ENCODE peak calls at places on chromosomes 5 and 9, in nine cellular contexts. H is AG04450, X is GM20000, B is tibial nerve, Y is GM12865, V is RWPE1, D is brain microvascular endothelial cell, R is cardiac fibroblast, U is MCF 10A. K is an unnamed sample.
A peak's percentile ranks its signal among the peaks of the same experiment; 100 is the strongest.

GRCh38 chr5:154101184-154101583 is 62.4 kb downstream of the MFAP3 start:
- DNase-seq in H (no peak), X (no peak), B (no peak), Y (no peak), V (no peak), D (no peak), R (no peak), U (no peak), K (no peak)

GRCh38 chr5:171963416-171963815 is 43.0 kb downstream of the FBXW11 start:
- DNase-seq in H (no peak), X (no peak), B (no peak), Y (no peak), V (no peak), D (no peak), R (no peak), U (no peak), K (no peak)

GRCh38 chr5:93665649-93666048 is 75.8 kb downstream of the POU5F2 start:
- DNase-seq in H (no peak), X (no peak), B (no peak), Y (no peak), V (no peak), D (no peak), R (no peak), U (no peak), K (no peak)

GRCh38 chr5:90982576-90982975 is 400.5 kb downstream of the ARRDC3 start:
- DNase-seq in H (no peak), X (no peak), B (no peak), Y (no peak), V (no peak), D (peak; percentile 69), R (peak; percentile 63), U (no peak), K (no peak)

GRCh38 chr5:93572773-93573626 is 8.0 kb downstream of the NR2F1-AS1 start:
- DNase-seq in H (no peak), X (peak; percentile 28), B (no peak), Y (no peak), V (no peak), D (no peak), R (peak; percentile 60), U (no peak), K (peak; percentile 26)

GRCh38 chr9:18658764-18659705 is 185.1 kb downstream of the ADAMTSL1 start:
- DNase-seq in H (peak; percentile 8), X (no peak), B (no peak), Y (no peak), V (peak; percentile 12), D (no peak), R (peak; percentile 72), U (peak; percentile 64), K (no peak)

GRCh38 chr9:121972501-121972981 is 120.6 kb downstream of the TTLL11 start:
- DNase-seq in H (no peak), X (peak; percentile 34), B (no peak), Y (peak; percentile 68), V (peak; percentile 95), D (peak; percentile 69), R (peak; percentile 40), U (peak; percentile 95), K (no peak)

GRCh38 chr9:27701664-27702063 is 128.4 kb upstream of the C9orf72 start:
- DNase-seq in H (no peak), X (no peak), B (no peak), Y (no peak), V (no peak), D (peak; percentile 90), R (peak; percentile 15), U (peak; percentile 55), K (no peak)

GRCh38 chr5:148163345-148163744 is 5.0 kb upstream of the SPINK14 start:
- DNase-seq in H (no peak), X (no peak), B (no peak), Y (no peak), V (no peak), D (no peak), R (no peak), U (no peak), K (no peak)

DNA sequence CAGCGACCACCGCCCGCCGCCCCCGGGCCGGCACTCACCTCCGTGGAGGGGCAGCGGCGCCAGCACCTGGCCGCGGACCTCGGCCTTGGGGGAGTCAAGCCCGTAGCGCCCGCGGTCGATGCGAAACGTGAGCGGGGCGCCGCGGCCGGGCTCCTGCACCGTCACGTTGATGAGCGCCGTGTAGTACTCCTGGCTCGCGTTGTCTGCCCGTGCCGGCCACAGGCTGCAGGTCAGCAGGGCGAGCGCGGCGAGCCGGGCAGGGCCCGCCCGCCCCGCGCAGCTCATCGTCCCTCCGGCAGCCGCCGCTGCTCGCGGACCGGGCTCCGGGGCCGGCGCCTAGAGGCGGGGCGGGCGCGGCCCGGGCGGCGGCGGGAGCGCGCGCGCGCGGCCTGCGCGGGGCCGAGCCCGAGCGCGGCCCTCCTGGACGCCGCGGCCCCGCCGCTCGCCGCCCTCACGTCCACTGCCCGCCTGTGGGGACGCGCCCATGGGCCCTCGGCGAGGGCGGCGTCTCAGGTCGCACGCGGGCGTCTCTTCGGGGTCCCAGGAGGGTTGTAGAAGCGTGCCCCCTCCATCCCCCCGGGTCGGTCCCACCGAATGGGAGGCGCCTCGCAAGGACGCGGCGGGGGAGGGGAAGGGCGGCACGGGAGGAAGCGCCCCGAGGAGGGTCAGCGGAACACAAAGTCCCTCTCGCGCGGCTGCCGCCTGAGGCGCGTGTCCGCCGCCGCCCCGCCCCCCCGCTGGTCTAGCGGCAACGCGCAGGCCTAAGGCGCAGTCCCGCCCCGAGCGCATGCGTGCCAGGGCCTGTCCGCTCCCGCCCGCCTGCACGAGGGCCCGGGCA is at the start of gene RNF130:
- DNase-seq in H (peak; percentile 73), X (peak; percentile 85), B (peak; percentile 87), Y (peak; percentile 45), V (peak; percentile 93), D (peak; percentile 81), R (peak; percentile 96), U (peak; percentile 94), K (peak; percentile 81)
- TF ChIP-seq CTCF in H (no peak), X (no peak), B (no peak), Y (no peak), V (no peak), D (no peak), R (no peak), U (no peak), K (no peak)

GRCh38 chr5:173496883-173497255 is 119.6 kb downstream of the BOD1 start:
- DNase-seq in H (no peak), X (no peak), B (no peak), Y (no peak), V (no peak), D (no peak), R (no peak), U (no peak), K (no peak)

GRCh38 chr5:173496129-173496882 is 120.1 kb downstream of the BOD1 start:
- DNase-seq in H (no peak), X (no peak), B (no peak), Y (no peak), V (no peak), D (no peak), R (no peak), U (no peak), K (no peak)

GRCh38 chr5:173493846-173494245 is 122.6 kb downstream of the BOD1 start:
- DNase-seq in H (no peak), X (no peak), B (no peak), Y (no peak), V (no peak), D (no peak), R (no peak), U (no peak), K (no peak)

GRCh38 chr5:173494446-173494845 is 122.0 kb downstream of the BOD1 start:
- DNase-seq in H (no peak), X (no peak), B (no peak), Y (no peak), V (no peak), D (no peak), R (no peak), U (no peak), K (no peak)

DNA sequence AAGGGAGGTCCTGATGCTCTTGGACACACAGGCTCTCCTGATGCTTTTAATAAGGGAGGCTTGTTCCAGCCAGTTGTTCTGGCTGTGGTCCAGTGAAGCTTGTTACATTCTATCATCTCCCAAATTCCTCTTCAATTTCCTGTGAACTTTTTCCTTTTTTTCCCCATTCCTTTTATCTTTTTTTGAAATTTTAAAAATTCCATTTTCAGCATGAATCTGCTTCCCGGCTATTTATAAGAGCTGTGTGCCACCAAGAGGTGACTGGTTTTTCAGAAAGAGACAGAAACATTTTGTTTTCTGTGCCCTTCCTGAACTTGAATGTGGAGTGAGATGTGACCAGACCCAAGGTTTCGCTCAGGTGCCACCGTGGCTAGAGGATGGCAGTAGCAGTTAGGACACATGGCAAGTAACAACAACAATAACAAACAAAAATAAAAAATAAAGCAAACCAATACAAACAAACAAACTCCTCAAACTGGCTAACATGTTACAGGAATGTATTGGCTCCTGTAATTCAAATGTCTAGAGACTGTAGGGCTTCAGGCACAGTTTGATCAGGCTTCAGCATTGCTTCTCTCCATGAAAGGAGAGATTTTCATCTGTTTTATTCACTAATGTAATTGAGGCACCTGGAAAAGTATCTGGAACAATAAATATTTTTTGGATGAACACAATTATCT is 121.1 kb downstream of the BOD1 start:
- DNase-seq in H (no peak), X (no peak), B (no peak), Y (no peak), V (no peak), D (no peak), R (peak; percentile 76), U (no peak), K (no peak)
- TF ChIP-seq CTCF in H (no peak), X (no peak), B (peak; percentile 8), Y (no peak), V (no peak), D (no peak), R (no peak), U (no peak), K (no peak)

GRCh38 chr9:5976668-5977397 is 38.6 kb downstream of the RANBP6 start:
- DNase-seq in H (no peak), X (peak; percentile 32), B (no peak), Y (peak; percentile 28), V (no peak), D (no peak), R (peak; percentile 5), U (peak; percentile 20), K (peak; percentile 19)
- TF ChIP-seq CTCF in H (no peak), X (no peak), B (no peak), Y (peak; percentile 8), V (no peak), D (no peak), R (no peak), U (no peak), K (peak; percentile 49)

GRCh38 chr5:92309336-92309991 is 926.3 kb upstream of the ARRDC3 start:
- DNase-seq in H (no peak), X (peak; percentile 15), B (no peak), Y (peak; percentile 6), V (peak; percentile 36), D (peak; percentile 4), R (peak; percentile 65), U (peak; percentile 49), K (peak; percentile 21)
- TF ChIP-seq CTCF in H (peak; percentile 51), X (no peak), B (peak; percentile 31), Y (peak; percentile 28), V (peak; percentile 45), D (peak; percentile 44), R (peak; percentile 31), U (peak; percentile 53), K (peak; percentile 55)

GRCh38 chr5:126514159-126515141 is 80.6 kb downstream of the ALDH7A1 start:
- DNase-seq in H (no peak), X (no peak), B (no peak), Y (no peak), V (no peak), D (peak; percentile 73), R (peak; percentile 70), U (no peak), K (no peak)
- TF ChIP-seq CTCF in H (no peak), X (no peak), B (no peak), Y (no peak), V (no peak), D (no peak), R (no peak), U (no peak), K (no peak)